ENCODE peak calls at places on chromosomes 7 and 10, in six cellular contexts. P, B, D, H, J and T are unnamed samples.

GRCh38 chr10:20990604-20991003 is 93.5 kb upstream of the NEBL start:
- DNase-seq in D (no peak), J (no peak), B (peak), P (peak), H (no peak), T (peak)

GRCh38 chr7:141590666-141591065 is 39.5 kb downstream of the AGK start:
- DNase-seq in J (no peak), B (peak), D (no peak), P (no peak), H (no peak), T (no peak)

GRCh38 chr10:105473170-105473569 is 832.1 kb downstream of the SORCS3 start:
- DNase-seq in B (no peak), H (no peak), P (no peak), J (no peak), D (no peak), T (no peak)

GRCh38 chr7:121397832-121398231 is 1.7 kb upstream of the FAM3C start:
- DNase-seq in J (no peak), H (no peak), P (no peak), D (no peak), B (no peak), T (no peak)

GRCh38 chr7:90599892-90600555 is 3.9 kb downstream of the CDK14 start:
- DNase-seq in J (no peak), D (no peak), H (no peak), P (peak), B (peak), T (no peak)

GRCh38 chr10:79331226-79331625 is 16.0 kb upstream of the PPIF start:
- DNase-seq in J (no peak), B (no peak), H (no peak), P (no peak), D (no peak), T (no peak)

GRCh38 chr10:75099952-75100763 is 11.3 kb upstream of the SAMD8 start:
- DNase-seq in H (peak), B (peak), D (peak), P (peak), J (peak), T (peak)

GRCh38 chr10:124939290-124939689 is 2.6 kb upstream of the ZRANB1 start:
- DNase-seq in B (no peak), J (no peak), H (no peak), D (no peak), P (no peak), T (no peak)

GRCh38 chr7:117217636-117218035 is 105.2 kb downstream of the WNT2 start:
- DNase-seq in H (no peak), J (no peak), D (no peak), P (peak), B (peak), T (no peak)

GRCh38 chr10:86018735-86019058 is 347.9 kb downstream of the GRID1 start:
- DNase-seq in P (no peak), J (no peak), B (no peak), D (no peak), H (no peak), T (no peak)

GRCh38 chr7:6117533-6117932 is 86.4 kb downstream of the ANKRD61 start:
- DNase-seq in P (no peak), D (no peak), J (no peak), B (no peak), H (no peak), T (no peak)

GRCh38 chr10:110209926-110210662 is 2.7 kb downstream of the MXI1 start:
- DNase-seq in H (peak), B (peak), J (peak), P (peak), D (peak), T (peak)

GRCh38 chr7:6494365-6494764 is 46.6 kb upstream of the DAGLB start:
- DNase-seq in H (no peak), J (no peak), P (no peak), D (no peak), B (no peak), T (no peak)

GRCh38 chr10:42980553-42981357 is 96.1 kb upstream of the RET start:
- DNase-seq in J (no peak), D (no peak), H (no peak), B (no peak), P (no peak), T (no peak)